ENCODE peak calls at places on chromosomes 13 and 19, in five cellular contexts. V is A549, D is HepG2, N is H1, Q is K562. Y is an unnamed sample.

GRCh38 chr19:40533508-40533907 is 43.2 kb upstream of the SHKBP1 start:
- DNase-seq in N (no peak), Q (no peak), V (peak), D (no peak), Y (no peak)

GRCh38 chr19:46902402-46902766 is 41.6 kb downstream of the ARHGAP35 start:
- DNase-seq in V (no peak), D (no peak), N (no peak), Q (no peak), Y (peak)

GRCh38 chr19:19538077-19538764 is at the start of gene CILP2:
- DNase-seq in V (no peak), N (peak), D (no peak), Q (no peak), Y (no peak)

GRCh38 chr19:44847144-44848035 is 1.3 kb downstream of the NECTIN2 start:
- DNase-seq in V (peak), D (peak), N (peak), Q (peak), Y (peak)

GRCh38 chr19:39915101-39915847 is 19.2 kb downstream of the FCGBP start:
- DNase-seq in Q (peak), D (no peak), V (no peak), N (no peak), Y (no peak)

GRCh38 chr13:47399599-47399998 is 502.7 kb upstream of the HTR2A start:
- DNase-seq in Q (no peak), N (no peak), V (no peak), D (no peak), Y (no peak)

GRCh38 chr19:772043-772442 is 21.1 kb downstream of the MISP start:
- DNase-seq in V (no peak), N (no peak), Q (no peak), D (no peak), Y (no peak)

GRCh38 chr13:32036762-32037161 is 5.2 kb downstream of the FRY start:
- DNase-seq in N (no peak), Q (no peak), D (no peak), V (no peak), Y (no peak)

GRCh38 chr19:10431943-10432735 is 11.8 kb downstream of the PDE4A start:
- DNase-seq in V (no peak), N (peak), D (no peak), Q (peak), Y (no peak)

GRCh38 chr19:40283414-40284250 is 1.5 kb downstream of the AKT2 start:
- DNase-seq in V (no peak), N (no peak), D (peak), Q (no peak), Y (peak)

GRCh38 chr13:113991191-113991669 is 17.4 kb upstream of the C13orf46 start:
- DNase-seq in N (no peak), V (no peak), Q (no peak), D (no peak), Y (no peak)

GRCh38 chr19:33529094-33529676 is 7.6 kb upstream of the PEPD start:
- DNase-seq in N (no peak), V (no peak), Q (no peak), D (no peak), Y (no peak)

GRCh38 chr19:49878744-49879070 is 1.2 kb downstream of the TBC1D17 start:
- DNase-seq in D (no peak), N (no peak), Q (no peak), V (no peak), Y (no peak)

GRCh38 chr19:8505680-8506401 is 3.4 kb upstream of the PRAM1 start:
- DNase-seq in D (peak), Q (peak), N (peak), V (peak), Y (peak)

GRCh38 chr13:111659236-111659635 is 338.8 kb downstream of the TEX29 start:
- DNase-seq in D (no peak), V (no peak), N (no peak), Q (no peak), Y (no peak)

GRCh38 chr13:112943309-112944125 is 25.5 kb upstream of the MCF2L start:
- DNase-seq in N (peak), Q (no peak), D (no peak), V (peak), Y (peak)

GRCh38 chr19:41309225-41310030 is 544 bp upstream of the CCDC97 start:
- DNase-seq in V (no peak), Q (no peak), N (peak), D (no peak), Y (no peak)

GRCh38 chr13:63206431-63206830 is 1790.8 kb upstream of the PCDH20 start:
- DNase-seq in Q (no peak), V (no peak), D (no peak), N (no peak), Y (peak)

GRCh38 chr13:108950333-108951010 is 321.1 kb downstream of the MYO16 start:
- DNase-seq in D (no peak), Q (no peak), V (no peak), N (no peak), Y (no peak)

GRCh38 chr19:18291019-18291524 is 9.7 kb upstream of the JUND start:
- DNase-seq in V (no peak), N (no peak), D (no peak), Q (no peak), Y (no peak)

GRCh38 chr13:44917589-44918322 is 71.5 kb downstream of the NUFIP1 start:
- DNase-seq in D (peak), N (peak), Q (peak), V (peak), Y (peak)

GRCh38 chr13:44919103-44919804 is 70.0 kb downstream of the NUFIP1 start:
- DNase-seq in D (no peak), V (no peak), N (no peak), Q (no peak), Y (no peak)

GRCh38 chr13:44920013-44920412 is 69.3 kb downstream of the NUFIP1 start:
- DNase-seq in D (no peak), Q (no peak), V (no peak), N (no peak), Y (no peak)

GRCh38 chr13:44915962-44916361 is 73.3 kb downstream of the NUFIP1 start:
- DNase-seq in V (no peak), D (no peak), Q (no peak), N (peak), Y (no peak)

DNA sequence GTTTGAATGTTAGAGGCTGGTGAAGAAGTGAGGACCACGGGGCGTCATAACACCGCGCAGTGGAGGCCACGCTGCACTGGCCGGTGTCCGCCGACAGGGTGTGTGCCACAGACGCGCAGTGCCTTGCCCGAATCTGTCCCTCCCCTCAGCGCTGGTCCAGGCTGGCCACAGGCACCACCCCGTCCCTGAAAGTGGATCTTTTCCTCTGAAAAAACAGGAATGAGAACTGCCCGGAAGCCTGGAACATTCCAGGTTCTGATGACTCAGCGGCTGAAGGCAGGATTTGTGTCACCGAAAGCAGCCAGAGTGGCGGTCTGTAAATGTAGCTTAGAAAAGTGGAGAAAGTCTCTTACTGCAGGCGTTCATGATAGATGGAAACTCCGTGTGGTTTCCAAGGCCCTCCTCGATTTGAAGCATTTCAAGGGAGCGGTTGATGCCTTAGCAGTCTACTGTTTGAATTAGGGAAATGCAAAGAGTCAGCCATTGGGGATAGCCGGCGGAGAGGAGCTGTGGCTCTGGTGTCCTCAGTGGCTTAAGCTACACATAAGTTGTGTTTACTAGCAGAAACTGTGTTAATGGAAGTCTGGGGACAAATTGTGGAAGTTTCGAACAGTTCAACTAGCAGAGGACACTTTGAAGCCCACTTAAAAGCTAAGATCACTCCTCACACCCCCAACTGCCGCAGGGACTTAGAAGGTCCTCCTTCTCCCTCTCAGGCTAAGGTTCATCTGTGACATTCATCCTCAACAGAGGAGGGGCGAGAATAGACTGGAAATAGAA is 70.8 kb downstream of the NUFIP1 start:
- DNase-seq in D (peak), Q (peak), N (peak), V (no peak), Y (peak)
- TF ChIP-seq MAFK in D (peak), Q (peak), N (peak), V (peak), Y (peak)

GRCh38 chr19:12985049-12985776 is 10.1 kb upstream of the NFIX start:
- DNase-seq in N (no peak), Q (peak), V (no peak), D (peak), Y (peak)
- TF ChIP-seq MAFK in N (no peak), Q (peak), V (no peak), D (no peak), Y (no peak)

GRCh38 chr19:2308114-2308556 is at the start of gene LINGO3:
- DNase-seq in Q (peak), N (no peak), D (no peak), V (no peak), Y (no peak)
- TF ChIP-seq MAFK in Q (no peak), N (no peak), D (no peak), V (no peak), Y (no peak)

DNA sequence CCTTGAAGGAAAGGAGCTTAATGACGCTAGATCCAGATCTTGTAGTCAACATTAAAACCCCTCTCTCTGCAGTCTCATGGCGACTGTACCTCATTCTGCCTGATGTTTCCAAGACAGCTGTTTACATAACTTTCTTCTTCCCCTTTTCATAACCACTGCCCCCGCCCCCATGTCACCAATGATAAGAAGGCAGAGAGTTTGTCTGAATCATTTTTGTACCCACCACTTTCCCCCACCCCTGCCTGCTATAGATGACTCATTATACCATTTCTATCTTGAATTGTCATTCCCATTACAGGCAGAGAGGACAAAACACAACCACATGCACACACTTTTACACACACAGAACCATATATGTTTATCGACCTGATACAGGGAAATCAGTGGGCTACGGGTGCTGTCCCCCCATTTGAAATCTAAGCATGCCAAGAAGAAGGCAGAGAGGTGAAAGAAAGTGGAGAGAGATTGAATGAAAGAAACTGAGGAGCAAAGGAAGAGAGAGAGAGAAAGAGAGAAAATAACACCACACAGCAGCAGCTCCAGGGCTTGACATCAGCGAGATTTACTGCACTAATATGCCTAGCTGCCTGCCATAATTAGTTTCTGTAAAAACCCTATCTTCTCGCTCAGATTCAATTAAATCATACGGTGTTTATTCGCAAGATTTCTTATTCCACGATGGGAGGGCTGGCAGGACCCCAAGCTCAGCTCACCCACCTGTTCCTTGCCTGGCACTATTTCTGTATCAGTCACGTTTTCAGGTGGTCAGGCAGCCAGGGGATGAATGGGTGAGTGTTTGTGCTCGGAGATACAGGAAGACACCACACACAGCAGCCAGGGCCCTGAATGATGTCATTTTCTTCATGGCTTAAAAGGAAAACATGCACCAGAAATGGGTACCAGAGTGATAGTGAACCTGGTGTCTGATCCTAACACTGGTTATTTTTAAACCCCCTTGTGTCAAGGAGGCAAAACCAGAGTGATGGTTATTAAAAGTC is 114.3 kb upstream of the SERP2 start:
- DNase-seq in N (no peak), D (no peak), Q (peak), V (peak), Y (peak)
- TF ChIP-seq MAFK in N (no peak), D (no peak), Q (no peak), V (no peak), Y (no peak)

GRCh38 chr19:38665219-38665931 is 17.9 kb downstream of the ACTN4 start:
- DNase-seq in D (no peak), Q (no peak), N (no peak), V (no peak), Y (no peak)

GRCh38 chr19:38664503-38665211 is 17.2 kb downstream of the ACTN4 start:
- DNase-seq in V (no peak), N (no peak), Q (peak), D (no peak), Y (no peak)

GRCh38 chr19:38667552-38668205 is 20.2 kb downstream of the ACTN4 start:
- DNase-seq in N (no peak), D (no peak), V (no peak), Q (no peak), Y (peak)

GRCh38 chr19:38666662-38667448 is 19.4 kb downstream of the ACTN4 start:
- DNase-seq in N (no peak), D (no peak), Q (no peak), V (peak), Y (peak)

GRCh38 chr19:38665950-38666661 is 18.7 kb downstream of the ACTN4 start:
- DNase-seq in V (peak), Q (no peak), D (peak), N (peak), Y (peak)
- TF ChIP-seq MAFK in V (peak), Q (no peak), D (no peak), N (no peak), Y (no peak)

GRCh38 chr13:98203641-98204326 is 26.7 kb upstream of the RNF113B start:
- DNase-seq in N (no peak), Q (no peak), D (no peak), V (no peak), Y (no peak)
- TF ChIP-seq MAFK in N (no peak), Q (no peak), D (no peak), V (no peak), Y (no peak)

GRCh38 chr13:51912511-51913225 is 50.9 kb downstream of the CCDC70 start:
- DNase-seq in D (no peak), V (no peak), Q (no peak), N (no peak), Y (no peak)

GRCh38 chr13:51913421-51914136 is 51.8 kb downstream of the CCDC70 start:
- DNase-seq in N (no peak), Q (no peak), V (no peak), D (no peak), Y (no peak)

GRCh38 chr13:51914137-51914493 is 52.3 kb downstream of the CCDC70 start:
- DNase-seq in N (no peak), V (no peak), D (no peak), Q (no peak), Y (no peak)

GRCh38 chr13:51910508-51910907 is 48.7 kb downstream of the CCDC70 start:
- DNase-seq in N (no peak), V (no peak), Q (no peak), D (no peak), Y (no peak)

GRCh38 chr13:51912091-51912490 is 50.3 kb downstream of the CCDC70 start:
- DNase-seq in Q (no peak), V (no peak), D (no peak), N (no peak), Y (no peak)
- TF ChIP-seq MAFK in Q (no peak), V (no peak), D (no peak), N (no peak), Y (no peak)

Y was measured in IMR-90.